ENCODE peak calls at places on chromosome 19, in nine cellular contexts. A is cardiac muscle cell; H is AG09319; I is progenitor cell of endocrine pancreas; M is GM04503; Z is effector CD4-positive, alpha-beta T cell; X is head of caudate nucleus; K is foreskin fibroblast; Q is nucleus accumbens. S is an unnamed sample.

GRCh38 chr19:3524075-3524842 is 14.7 kb upstream of the TEKTIP1 start:
- DNase-seq in X (no peak), H (no peak), Q (no peak), I (no peak), Z (no peak), M (no peak), A (no peak), K (no peak), S (no peak)

GRCh38 chr19:37218592-37218935 is 550 bp downstream of the ZNF383 start:
- DNase-seq in I (no peak), A (no peak), X (no peak), Z (no peak), H (no peak), K (peak; percentile 9), Q (no peak), M (no peak), S (no peak)

GRCh38 chr19:17784201-17785008 is 10.5 kb upstream of the B3GNT3 start:
- DNase-seq in M (no peak), Z (peak; percentile 62), A (peak; percentile 83), H (no peak), Q (no peak), K (no peak), I (peak; percentile 61), X (peak; percentile 76), S (peak; percentile 69)

GRCh38 chr19:44603201-44603945 is 10.0 kb upstream of the IGSF23 start:
- DNase-seq in K (peak; percentile 93), X (no peak), I (no peak), H (peak; percentile 85), Q (no peak), Z (no peak), M (peak; percentile 94), A (no peak), S (no peak)

GRCh38 chr19:8393192-8393870 is 3.2 kb downstream of the RAB11B start:
- DNase-seq in H (no peak), Q (no peak), Z (no peak), I (no peak), X (no peak), K (no peak), M (no peak), A (no peak), S (no peak)

GRCh38 chr19:36449059-36449670 is 30.7 kb upstream of the ZFP82 start:
- DNase-seq in Q (no peak), I (no peak), K (no peak), H (no peak), X (no peak), Z (no peak), M (no peak), A (no peak), S (no peak)

GRCh38 chr19:56538761-56539263 is at the start of gene ZFP28:
- DNase-seq in Z (peak; percentile 44), I (peak; percentile 49), K (no peak), A (no peak), M (peak; percentile 3), X (no peak), Q (peak; percentile 68), H (no peak), S (peak; percentile 33)

GRCh38 chr19:7831452-7831851 is 1.4 kb downstream of the EVI5L start:
- DNase-seq in X (peak; percentile 49), Q (no peak), K (peak; percentile 20), M (no peak), I (no peak), A (peak; percentile 48), Z (no peak), H (no peak), S (no peak)

GRCh38 chr19:6707658-6708018 is 12.8 kb downstream of the C3 start:
- DNase-seq in M (no peak), A (no peak), Z (no peak), Q (no peak), X (no peak), H (no peak), I (no peak), K (no peak), S (no peak)

GRCh38 chr19:45767881-45768643 is 990 bp downstream of the SIX5 start:
- DNase-seq in M (no peak), A (peak; percentile 74), K (peak; percentile 65), Z (no peak), H (no peak), Q (no peak), I (peak; percentile 57), X (no peak), S (no peak)

GRCh38 chr19:34837262-34837661 is 64.2 kb upstream of the ZNF599 start:
- DNase-seq in A (no peak), I (no peak), X (no peak), Q (no peak), H (no peak), Z (no peak), M (no peak), K (no peak), S (no peak)

GRCh38 chr19:10998045-10998533 is 37.3 kb downstream of the SMARCA4 start:
- DNase-seq in I (no peak), Q (no peak), A (no peak), H (peak; percentile 34), M (no peak), X (no peak), K (no peak), Z (no peak), S (no peak)

GRCh38 chr19:5788422-5788821 is 2.5 kb downstream of the DUS3L start:
- DNase-seq in M (no peak), Z (no peak), H (no peak), I (no peak), A (no peak), X (no peak), Q (no peak), K (no peak), S (no peak)

GRCh38 chr19:9323557-9323918 is 441 bp upstream of the ZNF559 start:
- DNase-seq in H (peak; percentile 48), K (peak; percentile 82), A (peak; percentile 48), I (no peak), Z (no peak), X (peak; percentile 85), Q (peak; percentile 16), M (peak; percentile 52), S (peak; percentile 89)

GRCh38 chr19:19110410-19111137 is 27.7 kb downstream of the TMEM161A start:
- DNase-seq in X (peak; percentile 49), A (peak; percentile 67), I (peak; percentile 39), M (no peak), K (no peak), Q (no peak), Z (no peak), H (no peak), S (no peak)

GRCh38 chr19:48635966-48636858 is 967 bp downstream of the DBP start:
- DNase-seq in I (no peak), Q (no peak), K (no peak), A (peak; percentile 36), Z (no peak), H (no peak), X (peak; percentile 69), M (no peak), S (no peak)

GRCh38 chr19:49683814-49684250 is 5.6 kb upstream of the ADM5 start:
- DNase-seq in I (no peak), A (no peak), M (no peak), K (no peak), X (no peak), H (no peak), Q (no peak), Z (no peak), S (no peak)

GRCh38 chr19:1284979-1285736 is 515 bp upstream of the EFNA2 start:
- DNase-seq in K (no peak), Q (no peak), H (no peak), X (no peak), A (peak; percentile 25), I (no peak), M (no peak), Z (no peak), S (no peak)

GRCh38 chr19:49808762-49809154 is 4.3 kb downstream of the FUZ start:
- DNase-seq in X (peak; percentile 92), H (peak; percentile 68), M (no peak), K (peak; percentile 69), Z (peak; percentile 82), A (peak; percentile 97), Q (peak; percentile 80), I (peak; percentile 88), S (peak; percentile 65)

GRCh38 chr19:56258272-56258671 is 14.3 kb upstream of the EDDM13 start:
- DNase-seq in Z (no peak), X (no peak), M (no peak), H (no peak), K (no peak), Q (no peak), I (no peak), A (no peak), S (no peak)

GRCh38 chr19:38676023-38676877 is 28.8 kb downstream of the ACTN4 start:
- DNase-seq in Z (no peak), K (peak; percentile 60), M (no peak), X (no peak), I (no peak), Q (no peak), A (no peak), H (no peak), S (no peak)

GRCh38 chr19:20503536-20503935 is 62.0 kb downstream of the ZNF737 start:
- DNase-seq in Z (no peak), H (no peak), K (peak; percentile 19), Q (no peak), X (no peak), M (peak; percentile 15), I (no peak), A (no peak), S (no peak)

GRCh38 chr19:27833031-27833430 is 1379.9 kb downstream of the UQCRFS1 start:
- DNase-seq in K (no peak), X (peak; percentile 13), H (no peak), Q (no peak), M (no peak), Z (no peak), A (no peak), I (no peak), S (no peak)

GRCh38 chr19:10517760-10518443 is 655 bp upstream of the S1PR5 start:
- DNase-seq in Z (no peak), A (no peak), I (no peak), H (no peak), X (peak; percentile 80), M (no peak), Q (no peak), K (no peak), S (peak; percentile 43)

GRCh38 chr19:31303262-31303815 is 45.9 kb downstream of the TSHZ3 start:
- DNase-seq in Q (no peak), A (no peak), M (no peak), X (no peak), I (no peak), K (no peak), Z (no peak), H (no peak), S (no peak)

GRCh38 chr19:28594737-28595136 is 618.2 kb downstream of the UQCRFS1 start:
- DNase-seq in M (no peak), K (no peak), Z (no peak), Q (no peak), H (no peak), A (no peak), X (no peak), I (no peak), S (no peak)

GRCh38 chr19:670609-671075 is 5.5 kb upstream of the FSTL3 start:
- DNase-seq in I (no peak), X (no peak), H (no peak), Z (no peak), Q (no peak), A (no peak), M (no peak), K (no peak), S (no peak)

GRCh38 chr19:40736661-40737060 is 13.6 kb downstream of the ACTMAP start:
- DNase-seq in X (no peak), I (no peak), Z (no peak), H (no peak), K (no peak), A (no peak), Q (no peak), M (no peak), S (no peak)

GRCh38 chr19:58558066-58558622 is at the start of gene UBE2M:
- DNase-seq in X (peak; percentile 39), M (no peak), I (no peak), H (no peak), Q (no peak), K (no peak), A (peak; percentile 68), Z (peak; percentile 60), S (peak; percentile 81)

GRCh38 chr19:18590273-18591272 is 2.0 kb downstream of the REX1BD start:
- DNase-seq in Z (no peak), A (peak; percentile 92), X (peak; percentile 86), M (no peak), I (peak; percentile 56), K (no peak), H (no peak), Q (peak; percentile 56), S (peak; percentile 38)

GRCh38 chr19:11088508-11089253 is 582 bp upstream of the LDLR start:
- DNase-seq in Q (no peak), H (no peak), I (no peak), M (no peak), Z (no peak), K (no peak), A (peak; percentile 14), X (no peak), S (no peak)